ENCODE peak calls at places on chromosome 22, in four cellular contexts. O is HepG2, Y is GM12878, B is K562. J is an unnamed sample.

GRCh38 chr22:40857309-40857851 is 432 bp downstream of the XPNPEP3 start:
- DNase-seq in B (no peak), O (no peak), Y (no peak), J (no peak)

GRCh38 chr22:19793161-19793560 is 32.6 kb downstream of the TBX1 start:
- DNase-seq in O (no peak), B (no peak), Y (no peak), J (no peak)

GRCh38 chr22:21074092-21074715 is 28.5 kb downstream of the LRRC74B start:
- DNase-seq in Y (no peak), O (no peak), B (no peak), J (no peak)

GRCh38 chr22:49088801-49089791 is 738.6 kb downstream of the BRD1 start:
- DNase-seq in Y (no peak), B (no peak), O (no peak), J (no peak)

GRCh38 chr22:32926600-32926999 is 125.1 kb downstream of the TIMP3 start:
- DNase-seq in B (peak; percentile 26), O (peak; percentile 44), Y (no peak), J (peak; percentile 41)

GRCh38 chr22:48857202-48857805 is 970.4 kb downstream of the BRD1 start:
- DNase-seq in Y (no peak), B (no peak), O (no peak), J (no peak)

GRCh38 chr22:17085277-17086091 is 684 bp downstream of the IL17RA start:
- DNase-seq in Y (no peak), B (no peak), O (no peak), J (peak; percentile 38)

GRCh38 chr22:49398115-49398514 is 429.6 kb downstream of the BRD1 start:
- DNase-seq in Y (no peak), O (no peak), B (no peak), J (no peak)

GRCh38 chr22:45977003-45977395 is at the start of gene WNT7B:
- DNase-seq in B (no peak), Y (no peak), O (no peak), J (no peak)

GRCh38 chr22:39132871-39133524 is 19.5 kb downstream of the CBX7 start:
- DNase-seq in B (no peak), O (no peak), Y (no peak), J (no peak)
- TF ChIP-seq FOXK2 in B (no peak), O (no peak), Y (no peak), J (no peak)

GRCh38 chr22:22800716-22801115 is 86.9 kb upstream of the IGLL5 start:
- DNase-seq in O (no peak), B (no peak), Y (no peak), J (no peak)

GRCh38 chr22:22799561-22799960 is 88.1 kb upstream of the IGLL5 start:
- DNase-seq in B (no peak), O (no peak), Y (no peak), J (no peak)

GRCh38 chr22:22798716-22799115 is 88.9 kb upstream of the IGLL5 start:
- DNase-seq in Y (no peak), B (no peak), O (no peak), J (no peak)

GRCh38 chr22:22796729-22797128 is 90.9 kb upstream of the IGLL5 start:
- DNase-seq in Y (no peak), O (no peak), B (no peak), J (no peak)

GRCh38 chr22:22798232-22798616 is 89.4 kb upstream of the IGLL5 start:
- DNase-seq in B (no peak), O (no peak), Y (no peak), J (no peak)
- TF ChIP-seq BHLHE40 in B (no peak), O (no peak), Y (no peak), J (no peak)

DNA sequence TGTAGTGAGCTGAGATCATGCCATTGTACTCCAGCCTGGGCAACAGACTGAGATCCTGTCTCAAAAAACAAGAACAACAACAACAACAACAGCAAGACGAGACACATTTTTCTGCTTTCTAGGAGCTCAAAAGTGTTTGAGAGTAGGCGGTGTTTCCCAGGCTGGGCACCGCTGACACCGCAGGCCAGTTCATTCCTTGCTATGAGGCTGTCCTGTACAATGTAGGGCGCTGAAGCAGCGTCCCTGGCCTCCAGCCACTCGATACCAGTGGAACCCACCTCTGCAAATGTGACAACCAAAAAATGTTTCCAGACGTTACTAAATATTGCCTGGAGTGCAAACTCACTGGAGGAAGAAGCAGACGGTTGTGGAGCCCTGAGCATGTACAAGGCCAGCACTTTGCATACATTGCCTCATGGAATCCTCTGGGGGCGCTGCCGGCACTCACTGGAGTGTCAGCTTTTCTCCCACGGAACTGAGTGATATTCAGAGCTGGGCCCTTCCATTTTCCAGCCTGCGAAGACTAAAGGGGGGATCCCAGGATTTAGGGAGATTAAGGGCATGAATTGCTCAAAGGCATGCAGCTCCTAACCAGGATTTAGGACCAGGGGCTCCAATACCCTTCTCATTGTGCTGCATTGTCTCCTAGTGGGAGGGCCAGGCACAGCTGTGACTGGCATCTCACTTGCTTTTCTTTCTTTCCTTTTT is 5.8 kb upstream of the MIEF1 start:
- DNase-seq in B (peak; percentile 51), O (peak; percentile 74), Y (no peak), J (peak; percentile 81)
- TF ChIP-seq SP1 in B (no peak), O (no peak), Y (no peak), J (no peak)

DNA sequence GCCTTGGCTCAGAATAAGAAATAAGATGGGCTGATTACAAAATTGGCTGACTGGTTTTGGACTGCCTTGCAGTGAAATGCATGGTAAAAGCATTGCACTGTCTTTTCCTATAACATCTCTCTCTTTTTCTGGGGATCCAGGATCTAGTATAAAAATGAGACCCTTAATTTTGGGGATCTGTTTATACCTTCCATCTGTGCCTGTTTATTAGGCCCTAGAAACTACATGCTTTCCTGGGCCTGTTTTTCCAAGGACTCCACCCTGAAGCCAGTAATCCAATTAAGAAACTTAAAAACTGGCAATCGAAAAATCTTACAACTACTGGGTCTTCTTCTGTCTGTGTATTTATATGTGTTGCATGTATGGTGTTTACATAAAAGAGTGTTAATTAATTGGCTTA is 14.5 kb downstream of the HORMAD2 start:
- DNase-seq in B (no peak), O (no peak), Y (no peak), J (no peak)
- TF ChIP-seq FOXK2 in B (no peak), O (no peak), Y (no peak), J (no peak)

DNA sequence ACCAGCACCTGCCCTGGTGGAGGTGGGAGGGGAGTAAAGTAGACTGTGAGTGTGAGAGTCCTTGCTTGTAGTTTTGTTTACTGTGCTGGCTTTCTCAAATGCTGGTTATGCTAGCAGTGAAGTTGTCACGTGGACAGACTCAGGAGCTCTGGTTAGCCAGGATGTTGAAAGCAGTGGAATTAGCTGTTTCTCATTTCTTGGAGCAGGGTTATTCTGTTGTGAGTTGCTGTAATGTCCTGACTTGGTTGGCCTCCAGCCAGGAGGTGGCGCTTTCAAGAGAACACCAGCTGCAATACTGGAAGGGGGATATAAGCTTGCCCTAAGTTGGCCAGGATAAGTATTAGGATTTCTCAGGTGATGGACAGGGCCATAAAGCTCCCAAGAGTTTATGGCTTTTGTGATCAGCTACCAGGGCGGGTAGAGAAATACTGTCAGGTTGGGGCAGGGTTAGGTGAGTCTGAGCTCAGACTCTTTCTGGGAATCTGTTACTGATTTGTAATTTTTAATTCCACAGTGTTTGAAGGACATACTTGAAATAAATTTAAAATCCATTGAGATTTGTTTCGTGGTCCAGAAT is 13.7 kb downstream of the CYP2D6 start:
- DNase-seq in O (no peak), B (no peak), Y (no peak), J (no peak)
- TF ChIP-seq BHLHE40 in O (no peak), B (no peak), Y (no peak), J (no peak)

GRCh38 chr22:22692707-22693530 is 48.5 kb downstream of the GGTLC2 start:
- DNase-seq in B (peak; percentile 98), Y (no peak), O (peak; percentile 45), J (peak; percentile 77)
- TF ChIP-seq SP1 in B (no peak), Y (no peak), O (no peak), J (no peak)

GRCh38 chr22:47030143-47030641 is 267.7 kb downstream of the TBC1D22A start:
- DNase-seq in O (no peak), B (no peak), Y (no peak), J (no peak)

GRCh38 chr22:47032956-47033647 is 270.7 kb downstream of the TBC1D22A start:
- DNase-seq in Y (no peak), O (no peak), B (no peak), J (no peak)

GRCh38 chr22:47030881-47031627 is 268.6 kb downstream of the TBC1D22A start:
- DNase-seq in B (no peak), O (no peak), Y (no peak), J (no peak)

GRCh38 chr22:47032091-47032943 is 269.9 kb downstream of the TBC1D22A start:
- DNase-seq in O (no peak), B (no peak), Y (no peak), J (no peak)

GRCh38 chr22:47031628-47031915 is 269.1 kb downstream of the TBC1D22A start:
- DNase-seq in O (no peak), Y (no peak), B (no peak), J (no peak)
- TF ChIP-seq FOXK2 in O (no peak), Y (no peak), B (no peak), J (no peak)

GRCh38 chr22:36386351-36386899 is 1.3 kb downstream of the MYH9 start:
- DNase-seq in Y (peak; percentile 63), O (no peak), B (no peak), J (no peak)
- TF ChIP-seq BHLHE40 in Y (no peak), O (no peak), B (no peak), J (no peak)

GRCh38 chr22:44670220-44670983 is 31.6 kb upstream of the PRR5 start:
- DNase-seq in Y (no peak), B (no peak), O (no peak), J (no peak)

GRCh38 chr22:44669725-44670027 is 32.3 kb upstream of the PRR5 start:
- DNase-seq in B (peak; percentile 47), Y (no peak), O (no peak), J (peak; percentile 70)

GRCh38 chr22:44673406-44673805 is 28.6 kb upstream of the PRR5 start:
- DNase-seq in B (no peak), O (no peak), Y (no peak), J (no peak)

GRCh38 chr22:44672632-44673031 is 29.4 kb upstream of the PRR5 start:
- DNase-seq in O (no peak), B (no peak), Y (no peak), J (no peak)

GRCh38 chr22:44671742-44672141 is 30.3 kb upstream of the PRR5 start:
- DNase-seq in Y (no peak), B (no peak), O (peak; percentile 77), J (no peak)
- TF ChIP-seq SP1 in Y (no peak), B (no peak), O (no peak), J (no peak)

GRCh38 chr22:27391092-27391770 is 410.3 kb downstream of the MN1 start:
- DNase-seq in B (no peak), Y (no peak), O (no peak), J (no peak)
- TF ChIP-seq FOXK2 in B (no peak), Y (no peak), O (no peak), J (no peak)